ENCODE peak calls at places on chromosomes 3 and 15, in seven cellular contexts. U, S, Q, T, B, F and G are unnamed samples.

GRCh38 chr3:14510838-14511622 is 29.1 kb downstream of the GRIP2 start:
- DNase-seq in U (no peak), S (no peak), Q (no peak), T (no peak), B (peak; percentile 8), F (peak; percentile 9), G (no peak)

GRCh38 chr15:71115567-71116351 is 488 bp downstream of the THSD4 start:
- DNase-seq in U (peak; percentile 78), S (peak; percentile 69), Q (peak; percentile 19), T (no peak), B (peak; percentile 57), F (peak; percentile 44), G (peak; percentile 63)

GRCh38 chr3:128360243-128360642 is 106.4 kb downstream of the DNAJB8 start:
- DNase-seq in U (no peak), S (no peak), Q (no peak), T (peak; percentile 28), B (no peak), F (no peak), G (no peak)

GRCh38 chr3:16406175-16406574 is 107.3 kb downstream of the RFTN1 start:
- DNase-seq in U (no peak), S (no peak), Q (no peak), T (no peak), B (no peak), F (no peak), G (no peak)

GRCh38 chr3:168511428-168512014 is 415.8 kb upstream of the GOLIM4 start:
- DNase-seq in U (peak; percentile 0), S (no peak), Q (no peak), T (peak; percentile 14), B (no peak), F (no peak), G (no peak)

GRCh38 chr15:75732809-75733451 is 20.3 kb upstream of the CSPG4 start:
- DNase-seq in U (peak; percentile 82), S (peak; percentile 54), Q (peak; percentile 84), T (peak; percentile 62), B (peak; percentile 83), F (peak; percentile 75), G (peak; percentile 77)

GRCh38 chr15:58380280-58380945 is 51.4 kb upstream of the LIPC start:
- DNase-seq in U (no peak), S (no peak), Q (no peak), T (peak; percentile 62), B (no peak), F (no peak), G (no peak)

GRCh38 chr15:95174281-95174680 is 942.9 kb downstream of the MCTP2 start:
- DNase-seq in U (no peak), S (no peak), Q (peak; percentile 35), T (no peak), B (peak; percentile 40), F (no peak), G (no peak)

GRCh38 chr3:33318709-33319380 is 41.6 kb downstream of the FBXL2 start:
- DNase-seq in U (peak; percentile 18), S (no peak), Q (no peak), T (peak; percentile 60), B (no peak), F (no peak), G (no peak)

GRCh38 chr15:58537480-58537879 is 105.7 kb downstream of the LIPC start:
- DNase-seq in U (no peak), S (no peak), Q (no peak), T (no peak), B (no peak), F (no peak), G (no peak)

GRCh38 chr15:48930735-48931134 is 33.0 kb downstream of the SHC4 start:
- DNase-seq in U (no peak), S (no peak), Q (no peak), T (no peak), B (no peak), F (no peak), G (no peak)

GRCh38 chr15:72306211-72306785 is 13.7 kb downstream of the CELF6 start:
- DNase-seq in U (peak; percentile 42), S (no peak), Q (no peak), T (no peak), B (peak; percentile 22), F (no peak), G (no peak)

GRCh38 chr15:22979699-22980188 is 424 bp downstream of the CYFIP1 start:
- DNase-seq in U (no peak), S (no peak), Q (no peak), T (peak; percentile 56), B (peak; percentile 28), F (peak; percentile 45), G (no peak)

GRCh38 chr15:34693053-34693744 is 61.6 kb downstream of the GJD2 start:
- DNase-seq in U (no peak), S (no peak), Q (no peak), T (peak; percentile 66), B (no peak), F (no peak), G (no peak)

GRCh38 chr15:51782357-51782896 is 31.0 kb downstream of the TMOD2 start:
- DNase-seq in U (peak; percentile 72), S (no peak), Q (no peak), T (peak; percentile 25), B (no peak), F (no peak), G (no peak)

GRCh38 chr15:55546718-55547117 is 38.7 kb upstream of the DNAAF4 start:
- DNase-seq in U (no peak), S (no peak), Q (no peak), T (no peak), B (no peak), F (no peak), G (no peak)

GRCh38 chr15:66180706-66181105 is 72.8 kb downstream of the MEGF11 start:
- DNase-seq in U (no peak), S (no peak), Q (no peak), T (no peak), B (no peak), F (no peak), G (no peak)

GRCh38 chr3:46276497-46277099 is 34.3 kb downstream of the CCR3 start:
- DNase-seq in U (peak; percentile 18), S (peak; percentile 29), Q (peak; percentile 33), T (peak; percentile 48), B (peak; percentile 19), F (peak; percentile 59), G (peak; percentile 71)

GRCh38 chr3:58874248-58874741 is 175.5 kb downstream of the CFAP20DC start:
- DNase-seq in U (no peak), S (no peak), Q (no peak), T (peak; percentile 76), B (no peak), F (no peak), G (no peak)

GRCh38 chr3:46935168-46935858 is 41.2 kb downstream of the CCDC12 start:
- DNase-seq in U (peak; percentile 83), S (peak; percentile 51), Q (peak; percentile 50), T (peak; percentile 98), B (peak; percentile 93), F (peak; percentile 86), G (no peak)

GRCh38 chr3:25783661-25784512 is 644 bp upstream of the NGLY1 start:
- DNase-seq in U (peak; percentile 56), S (peak; percentile 29), Q (peak; percentile 17), T (peak; percentile 68), B (peak; percentile 49), F (no peak), G (no peak)

GRCh38 chr15:40562691-40563090 is 2.2 kb downstream of the CCDC32 start:
- DNase-seq in U (no peak), S (no peak), Q (no peak), T (no peak), B (no peak), F (no peak), G (no peak)

GRCh38 chr3:112492124-112492523 is 7.1 kb downstream of the BTLA start:
- DNase-seq in U (no peak), S (no peak), Q (no peak), T (no peak), B (no peak), F (no peak), G (no peak)
- TF ChIP-seq POLR2A in U (no peak), S (no peak), Q (no peak), T (no peak), B (no peak), F (no peak), G (no peak)

DNA sequence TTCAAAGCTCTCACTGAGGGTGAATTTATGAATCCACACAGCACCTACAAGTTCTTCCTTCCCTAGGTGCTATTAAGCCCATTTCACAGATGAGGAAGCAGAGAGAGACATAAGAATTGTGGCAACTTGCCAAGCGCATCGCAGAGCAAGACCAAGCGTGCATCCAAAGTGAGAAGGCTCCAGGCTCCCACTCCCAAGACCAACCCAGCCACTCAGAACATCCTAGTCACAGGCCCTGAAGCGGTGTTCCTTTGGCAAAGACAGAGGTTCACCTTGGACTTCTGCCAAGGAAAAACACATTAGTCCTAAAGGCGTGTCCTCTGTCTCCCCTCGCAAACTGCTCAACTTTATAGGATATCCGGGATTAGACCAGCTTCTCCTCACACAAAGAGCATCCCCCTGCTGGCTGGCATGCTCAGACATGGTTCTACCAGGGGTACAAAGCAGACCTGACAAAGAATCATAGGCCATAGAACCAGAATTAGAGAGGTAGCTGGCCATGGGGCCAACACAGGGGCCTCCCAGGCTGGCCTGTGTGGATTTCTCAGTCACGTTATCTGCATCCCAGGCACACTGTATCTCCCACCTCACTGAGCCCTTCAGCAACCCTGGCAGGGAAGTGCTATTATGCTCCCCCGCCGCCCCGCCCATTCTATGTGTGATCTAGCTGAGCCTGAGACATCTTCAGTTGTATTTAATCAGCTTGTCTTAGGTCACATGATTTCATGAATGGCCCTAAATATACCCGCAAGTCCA is 160.2 kb downstream of the FOXP1 start:
- DNase-seq in U (peak; percentile 36), S (peak; percentile 29), Q (no peak), T (peak; percentile 58), B (peak; percentile 33), F (peak; percentile 42), G (no peak)
- H3K4me1 ChIP-seq in U (peaks cover 9% of the 10 kb centered on the region), S (peaks cover 7% of the 10 kb centered on the region), Q (peaks cover 21% of the 10 kb centered on the region), T (peaks cover 3% of the 10 kb centered on the region), B (no peaks in the 10 kb centered on the region), F (peaks cover 17% of the 10 kb centered on the region), G (peaks cover 6% of the 10 kb centered on the region)

GRCh38 chr3:197019021-197019420 is 10.6 kb downstream of the MELTF start:
- DNase-seq in U (no peak), S (no peak), Q (no peak), T (no peak), B (no peak), F (peak; percentile 7), G (no peak)
- TF ChIP-seq POLR2A in U (no peak), S (no peak), Q (no peak), T (no peak), B (no peak), F (no peak), G (no peak)

GRCh38 chr3:150828261-150828660 is 65.3 kb upstream of the SIAH2 start:
- DNase-seq in U (no peak), S (no peak), Q (no peak), T (no peak), B (no peak), F (no peak), G (no peak)
- H3K4me1 ChIP-seq in U (no peaks in the 10 kb centered on the region), S (no peaks in the 10 kb centered on the region), Q (no peaks in the 10 kb centered on the region), T (no peaks in the 10 kb centered on the region), B (no peaks in the 10 kb centered on the region), F (no peaks in the 10 kb centered on the region), G (no peaks in the 10 kb centered on the region)